ENCODE peak calls at places on chromosome 9, in four cellular contexts. G is GM12878, T is HepG2, O is H1. N is an unnamed sample.
A peak's percentile ranks its signal among the peaks of the same experiment; 100 is the strongest.

GRCh38 chr9:127283917-127284316 is 19.3 kb downstream of the GARNL3 start:
- DNase-seq in O (no peak), G (no peak), T (no peak), N (no peak)

GRCh38 chr9:114274217-114274616 is 48.7 kb upstream of the ORM1 start:
- DNase-seq in G (no peak), T (no peak), O (no peak), N (no peak)

GRCh38 chr9:120490888-120491595 is 88.9 kb downstream of the CDK5RAP2 start:
- DNase-seq in G (peak; percentile 15), T (no peak), O (no peak), N (no peak)

GRCh38 chr9:81771606-81772005 is 82.3 kb upstream of the TLE1 start:
- DNase-seq in O (no peak), G (no peak), T (no peak), N (no peak)

GRCh38 chr9:96486351-96487029 is 36.5 kb downstream of the HABP4 start:
- DNase-seq in O (no peak), G (no peak), T (no peak), N (no peak)

GRCh38 chr9:71692337-71692736 is 76.0 kb downstream of the CEMIP2 start:
- DNase-seq in T (no peak), O (no peak), G (no peak), N (no peak)

GRCh38 chr9:78029601-78030552 is 1.7 kb downstream of the GNAQ start:
- DNase-seq in T (no peak), O (no peak), G (no peak), N (peak; percentile 8)

GRCh38 chr9:2727966-2728613 is 10.8 kb downstream of the KCNV2 start:
- DNase-seq in G (peak; percentile 61), O (no peak), T (peak; percentile 58), N (peak; percentile 27)

GRCh38 chr9:117224676-117225075 is 190.2 kb downstream of the ASTN2 start:
- DNase-seq in G (no peak), T (no peak), O (peak; percentile 34), N (peak; percentile 42)

GRCh38 chr9:111621895-111622480 is 9.1 kb upstream of the DNAJC25 start:
- DNase-seq in T (peak; percentile 47), G (no peak), O (no peak), N (no peak)

GRCh38 chr9:117682955-117683710 is 21.1 kb upstream of the TLR4 start:
- DNase-seq in T (no peak), O (no peak), G (peak; percentile 34), N (no peak)

GRCh38 chr9:106896695-106897094 is 33.7 kb downstream of the ZNF462 start:
- DNase-seq in G (no peak), T (no peak), O (no peak), N (no peak)

GRCh38 chr9:89806371-89807100 is 201.7 kb downstream of the GADD45G start:
- DNase-seq in G (no peak), O (no peak), T (no peak), N (no peak)

GRCh38 chr9:16515879-16516289 is 354.6 kb downstream of the BNC2 start:
- DNase-seq in G (no peak), T (no peak), O (peak; percentile 62), N (peak; percentile 83)

GRCh38 chr9:91562412-91562811 is 138.8 kb upstream of the NFIL3 start:
- DNase-seq in G (no peak), O (no peak), T (no peak), N (no peak)

GRCh38 chr9:121741198-121741918 is 89.9 kb downstream of the DAB2IP start:
- DNase-seq in G (no peak), O (no peak), T (no peak), N (no peak)

GRCh38 chr9:2181794-2182193 is 166.6 kb downstream of the SMARCA2 start:
- DNase-seq in O (no peak), T (no peak), G (no peak), N (peak; percentile 69)

GRCh38 chr9:17134396-17134842 is 421 bp upstream of the CNTLN start:
- DNase-seq in G (no peak), O (no peak), T (no peak), N (no peak)

GRCh38 chr9:89366711-89367110 is 48.4 kb downstream of the SECISBP2 start:
- DNase-seq in T (no peak), G (no peak), O (no peak), N (no peak)

GRCh38 chr9:6152824-6153223 is 62.8 kb upstream of the IL33 start:
- DNase-seq in O (no peak), G (no peak), T (no peak), N (no peak)

GRCh38 chr9:522190-522589 is 307.5 kb downstream of the DOCK8 start:
- DNase-seq in G (no peak), O (no peak), T (no peak), N (no peak)

GRCh38 chr9:4301971-4302427 is 2.1 kb upstream of the GLIS3 start:
- DNase-seq in G (no peak), T (no peak), O (no peak), N (no peak)

DNA sequence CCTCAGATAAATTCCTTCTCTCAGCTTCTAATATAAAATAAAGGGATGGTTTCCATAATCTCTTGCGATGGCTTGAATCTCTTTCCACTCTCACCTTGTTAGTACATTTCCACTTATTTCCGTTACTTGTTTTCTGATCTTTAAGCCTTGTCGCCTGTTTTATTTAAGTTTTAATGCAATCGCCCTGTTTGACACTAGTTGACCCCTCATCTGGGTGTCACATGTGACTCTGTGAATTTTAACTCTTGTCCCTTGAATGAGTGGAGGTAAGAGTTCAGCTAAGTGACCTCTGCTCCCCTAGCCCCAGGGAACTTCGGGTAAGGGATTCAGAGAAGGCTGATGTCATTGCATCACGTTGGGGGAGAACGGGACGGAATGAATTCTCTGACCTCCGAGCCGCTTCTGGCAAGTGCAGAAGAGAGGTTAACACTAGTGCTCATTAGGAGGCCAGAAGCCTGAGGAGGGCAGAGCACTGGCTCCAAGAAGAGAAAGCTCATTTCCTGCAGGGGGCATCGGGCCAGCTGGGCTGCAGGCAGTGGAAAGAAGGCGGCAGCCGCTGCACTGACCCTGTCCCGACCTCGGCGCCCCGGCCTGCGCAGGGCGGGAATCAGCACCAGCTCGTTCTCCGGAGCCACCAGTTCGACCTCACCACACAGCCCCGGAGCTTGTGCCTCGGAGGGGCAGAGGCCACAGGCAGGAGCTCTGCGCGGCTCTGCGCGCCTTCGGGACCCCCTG is 569 bp downstream of the HINT2 start:
- DNase-seq in T (peak; percentile 84), G (no peak), O (no peak), N (peak; percentile 81)
- TF ChIP-seq SUZ12 in T (no peak), G (no peak), O (no peak), N (no peak)

GRCh38 chr9:109109962-109110325 is 9.8 kb downstream of the TMEM245 start:
- DNase-seq in O (no peak), G (no peak), T (peak; percentile 60), N (no peak)
- H3K4me1 ChIP-seq in O (no peaks in the 10 kb centered on the region), G (peaks cover 23% of the 10 kb centered on the region), T (peaks cover 79% of the 10 kb centered on the region), N (no peaks in the 10 kb centered on the region)

GRCh38 chr9:98191615-98192502 is 578 bp downstream of the CORO2A start:
- DNase-seq in T (no peak), G (no peak), O (no peak), N (no peak)
- TF ChIP-seq SUZ12 in T (no peak), G (no peak), O (no peak), N (no peak)

GRCh38 chr9:136239135-136239962 is 6.3 kb downstream of the QSOX2 start:
- DNase-seq in T (no peak), G (no peak), O (no peak), N (no peak)

GRCh38 chr9:136239963-136240330 is 5.7 kb downstream of the QSOX2 start:
- DNase-seq in O (no peak), G (peak; percentile 23), T (no peak), N (no peak)

GRCh38 chr9:136235709-136236455 is 9.7 kb downstream of the QSOX2 start:
- DNase-seq in G (no peak), T (no peak), O (no peak), N (no peak)

GRCh38 chr9:136237486-136238341 is 7.9 kb downstream of the QSOX2 start:
- DNase-seq in O (no peak), G (no peak), T (no peak), N (no peak)

GRCh38 chr9:136238342-136238732 is 7.3 kb downstream of the QSOX2 start:
- DNase-seq in T (no peak), G (no peak), O (no peak), N (no peak)
- H3K4me1 ChIP-seq in T (peaks cover 43% of the 10 kb centered on the region), G (peaks cover 46% of the 10 kb centered on the region), O (peaks cover under 1% of the 10 kb centered on the region), N (peaks cover 15% of the 10 kb centered on the region)

DNA sequence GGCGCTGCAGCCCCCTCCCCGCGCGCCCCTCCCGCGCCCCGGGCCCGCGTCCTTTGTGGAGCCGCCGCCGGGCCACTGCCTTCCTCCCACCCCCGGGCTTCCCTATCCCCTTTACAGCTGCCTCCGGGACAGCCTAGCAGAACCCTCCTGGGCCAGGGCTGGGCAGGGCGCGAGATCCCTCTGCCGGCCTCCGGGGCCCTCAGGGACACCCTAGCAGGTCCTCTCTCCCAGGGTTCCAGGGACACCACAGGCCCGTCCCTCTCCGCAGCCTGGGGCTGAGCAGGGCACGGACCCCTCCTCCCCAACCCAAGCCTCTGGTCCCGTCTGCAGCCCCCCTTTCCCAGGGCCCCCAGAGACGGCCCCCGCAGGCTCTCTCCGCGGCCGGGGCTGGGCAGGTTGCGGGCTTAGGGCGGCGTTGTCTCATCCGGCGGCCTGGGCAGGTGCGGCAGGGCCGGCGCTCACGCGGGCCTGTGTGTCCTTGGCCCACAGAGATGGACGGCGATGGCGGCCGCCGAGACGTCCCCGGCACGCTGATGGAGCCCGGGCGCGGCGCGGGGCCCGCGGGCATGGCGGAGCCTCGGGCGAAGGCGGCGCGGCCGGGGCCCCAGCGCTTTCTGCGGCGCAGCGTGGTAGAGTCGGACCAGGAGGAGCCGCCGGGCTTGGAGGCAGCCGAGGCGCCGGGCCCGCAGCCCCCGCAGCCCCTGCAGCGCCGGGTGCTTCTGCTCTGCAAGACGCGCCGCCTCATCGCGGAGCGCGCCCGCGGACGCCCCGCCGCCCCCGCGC is 691 bp downstream of the WNK2 start:
- DNase-seq in O (no peak), T (no peak), G (no peak), N (no peak)
- TF ChIP-seq SUZ12 in O (no peak), T (no peak), G (no peak), N (no peak)

DNA sequence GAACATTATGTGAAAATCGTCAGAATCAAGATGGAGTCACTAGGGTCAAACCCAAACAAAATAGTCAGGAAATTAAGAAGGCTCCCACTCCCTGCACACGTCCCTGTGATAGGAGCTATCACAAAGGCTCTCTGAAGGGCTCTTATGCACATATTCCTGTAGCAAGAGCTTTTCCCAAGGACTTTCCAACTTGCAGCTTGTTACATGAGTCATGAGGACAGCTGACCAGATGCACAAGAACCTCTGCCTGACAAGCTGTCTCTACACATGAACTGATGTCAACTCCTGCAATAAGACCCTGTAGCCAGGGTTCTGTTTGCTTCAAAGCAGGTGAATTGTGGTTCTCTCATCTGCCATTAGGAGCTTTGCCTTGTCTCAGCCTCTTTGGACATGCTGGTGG is 122.4 kb downstream of the OLFM1 start:
- DNase-seq in T (no peak), O (no peak), G (no peak), N (no peak)
- H3K4me1 ChIP-seq in T (no peaks in the 10 kb centered on the region), O (peaks cover 3% of the 10 kb centered on the region), G (no peaks in the 10 kb centered on the region), N (peaks cover 13% of the 10 kb centered on the region)

GRCh38 chr9:79390077-79390673 is 181.6 kb upstream of the TLE4 start:
- DNase-seq in G (no peak), T (no peak), O (no peak), N (no peak)

GRCh38 chr9:79395691-79396558 is 175.8 kb upstream of the TLE4 start:
- DNase-seq in O (no peak), T (no peak), G (no peak), N (peak; percentile 30)
- TF ChIP-seq SUZ12 in O (no peak), T (no peak), G (no peak), N (no peak)